ENCODE peak calls at places on chromosomes 7 and 10, in five cellular contexts. L is PC-3, C is RCC 7860, H is activated T-cell treated with anti-CD3 and anti-CD28 coated beads for 1 hour, N is AG20443. M is an unnamed sample.

GRCh38 chr10:110226555-110226925 is 19.1 kb downstream of the MXI1 start:
- DNase-seq in L (peak), H (peak), N (peak), C (peak), M (peak)

GRCh38 chr7:150838965-150839650 is 13.2 kb upstream of the AOC1 start:
- DNase-seq in N (no peak), C (no peak), H (no peak), L (no peak), M (no peak)

GRCh38 chr7:33044986-33045385 is 17.6 kb downstream of the NT5C3A start:
- DNase-seq in H (no peak), N (no peak), C (no peak), L (no peak), M (no peak)

GRCh38 chr7:71718563-71718962 is 586.6 kb downstream of the GALNT17 start:
- DNase-seq in H (no peak), L (no peak), C (no peak), N (no peak), M (no peak)

GRCh38 chr10:91140995-91141549 is 79.4 kb upstream of the PCGF5 start:
- DNase-seq in L (no peak), N (no peak), C (no peak), H (no peak), M (no peak)

GRCh38 chr7:5699467-5699866 is 82.0 kb downstream of the RNF216 start:
- DNase-seq in N (no peak), L (no peak), C (no peak), H (no peak), M (no peak)

GRCh38 chr7:1437155-1437880 is 22.0 kb downstream of the MICALL2 start:
- DNase-seq in C (no peak), L (no peak), H (no peak), N (no peak), M (no peak)

GRCh38 chr7:66379761-66380160 is 174.6 kb downstream of the TPST1 start:
- DNase-seq in L (peak), C (no peak), N (no peak), H (no peak), M (no peak)

GRCh38 chr7:56290548-56290947 is 174.3 kb upstream of the NUPR2 start:
- DNase-seq in N (no peak), H (no peak), L (no peak), C (no peak), M (no peak)

GRCh38 chr7:45938626-45939302 is 17.7 kb upstream of the IGFBP3 start:
- DNase-seq in L (no peak), C (no peak), N (no peak), H (no peak), M (no peak)

GRCh38 chr10:74770400-74770799 is 56.0 kb upstream of the KAT6B start:
- DNase-seq in H (no peak), L (peak), C (no peak), N (no peak), M (no peak)